ENCODE peak calls at places on chromosomes 16 and 17, in four cellular contexts. O, M, S and E are unnamed samples. For H3K9me3, the result is how much of the 10 kb centered on the place peaks cover.

GRCh38 chr16:30521873-30522641 is 4.3 kb downstream of the ZNF768 start:
- DNase-seq in O (peak), M (peak), S (no peak), E (no peak)

GRCh38 chr17:50871369-50871768 is 5.2 kb upstream of the TOB1 start:
- DNase-seq in O (no peak), M (no peak), S (no peak), E (no peak)

GRCh38 chr17:70919241-70919640 is 749.9 kb downstream of the KCNJ2 start:
- DNase-seq in O (no peak), M (no peak), S (no peak), E (no peak)

GRCh38 chr16:28051486-28051885 is 12.0 kb downstream of the GSG1L start:
- DNase-seq in O (no peak), M (no peak), S (no peak), E (no peak)

GRCh38 chr17:50627782-50628601 is 6.7 kb upstream of the ABCC3 start:
- DNase-seq in O (no peak), M (peak), S (no peak), E (no peak)

GRCh38 chr16:88561485-88562369 is 8.5 kb upstream of the ZC3H18 start:
- DNase-seq in O (peak), M (no peak), S (peak), E (no peak)

GRCh38 chr16:626787-627457 is 3.9 kb upstream of the WFIKKN1 start:
- DNase-seq in O (peak), M (no peak), S (peak), E (peak)

GRCh38 chr16:55264949-55265348 is 59.1 kb upstream of the IRX6 start:
- DNase-seq in O (no peak), M (no peak), S (no peak), E (no peak)

GRCh38 chr16:49601541-49601940 is 227.9 kb downstream of the C16orf78 start:
- DNase-seq in O (no peak), M (peak), S (no peak), E (no peak)

GRCh38 chr16:785563-786535 is 2.3 kb downstream of the RPUSD1 start:
- DNase-seq in O (peak), M (peak), S (peak), E (no peak)

DNA sequence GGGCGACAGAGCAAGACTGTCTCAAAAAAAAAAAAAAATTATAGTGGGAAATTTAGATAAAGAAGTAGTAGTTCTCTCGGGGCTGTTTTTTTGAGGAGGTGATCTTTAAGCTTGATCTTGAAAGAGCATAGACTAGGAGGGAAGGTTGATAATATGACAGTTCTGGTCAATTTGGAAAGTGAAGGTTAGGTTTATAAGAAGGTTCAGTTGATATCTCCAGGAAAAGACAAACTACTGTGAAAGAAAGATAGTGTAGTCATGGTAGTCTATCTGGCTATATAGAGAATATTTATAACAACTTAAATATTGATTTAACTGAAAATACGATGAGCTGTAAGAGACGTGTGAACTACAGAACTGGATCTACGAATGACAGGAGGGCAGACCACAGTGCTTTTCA is 3.1 kb downstream of the ATF7IP2 start:
- DNase-seq in O (no peak), M (no peak), S (no peak), E (no peak)
- H3K9me3 ChIP-seq in O (under half), M (under half), S (under half), E (under half)

GRCh38 chr17:75318211-75318610 is 29.0 kb upstream of the SLC25A19 start:
- DNase-seq in O (no peak), M (no peak), S (no peak), E (no peak)

GRCh38 chr17:75316253-75316652 is 27.0 kb upstream of the SLC25A19 start:
- DNase-seq in O (no peak), M (no peak), S (no peak), E (no peak)

GRCh38 chr17:75317671-75318070 is 28.4 kb upstream of the SLC25A19 start:
- DNase-seq in O (no peak), M (no peak), S (peak), E (no peak)

GRCh38 chr17:75315541-75316243 is 26.5 kb upstream of the SLC25A19 start:
- DNase-seq in O (no peak), M (no peak), S (no peak), E (no peak)

GRCh38 chr17:75313941-75314550 is 24.8 kb upstream of the SLC25A19 start:
- DNase-seq in O (no peak), M (peak), S (no peak), E (no peak)
- H3K27ac ChIP-seq in O (no peak), M (peak), S (no peak), E (no peak)

GRCh38 chr17:36921131-36921851 is 16.0 kb upstream of the LHX1 start:
- DNase-seq in O (peak), M (peak), S (peak), E (peak)

GRCh38 chr17:36920032-36921000 is 17.0 kb upstream of the LHX1 start:
- DNase-seq in O (peak), M (no peak), S (peak), E (no peak)

GRCh38 chr17:36919407-36919968 is 17.8 kb upstream of the LHX1 start:
- DNase-seq in O (no peak), M (no peak), S (no peak), E (no peak)

GRCh38 chr17:36923814-36924221 is 13.5 kb upstream of the LHX1 start:
- DNase-seq in O (no peak), M (no peak), S (no peak), E (no peak)

DNA sequence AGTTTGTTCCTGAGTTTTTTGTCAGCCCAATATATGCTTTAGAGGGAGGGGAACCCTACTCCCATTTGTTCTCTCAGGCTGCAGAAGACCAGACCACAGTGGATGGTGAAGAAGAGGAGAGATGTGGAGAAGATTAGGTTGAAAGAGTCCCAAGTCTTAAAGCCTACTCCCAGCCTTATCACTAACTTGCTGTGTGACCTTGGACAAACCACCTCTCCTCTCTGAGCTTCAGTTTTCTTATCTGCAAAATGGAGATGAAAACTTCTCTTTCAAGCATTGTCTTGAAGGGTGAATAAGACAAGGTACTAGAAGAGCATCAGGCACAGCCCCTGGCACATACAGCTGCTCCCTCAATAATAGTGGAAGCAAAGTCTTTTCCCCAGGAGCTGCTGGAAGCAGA is 15.1 kb upstream of the LHX1 start:
- DNase-seq in O (no peak), M (no peak), S (no peak), E (no peak)
- TF ChIP-seq REST in O (no peak), M (no peak), S (no peak), E (no peak)

GRCh38 chr16:56349711-56350161 is 75.6 kb downstream of the AMFR start:
- DNase-seq in O (no peak), M (no peak), S (no peak), E (no peak)

GRCh38 chr16:56350491-56351405 is 74.6 kb downstream of the AMFR start:
- DNase-seq in O (no peak), M (no peak), S (no peak), E (no peak)

GRCh38 chr16:56347670-56348069 is 77.7 kb downstream of the AMFR start:
- DNase-seq in O (no peak), M (no peak), S (no peak), E (no peak)

GRCh38 chr16:56348168-56349085 is 76.9 kb downstream of the AMFR start:
- DNase-seq in O (no peak), M (no peak), S (no peak), E (no peak)

DNA sequence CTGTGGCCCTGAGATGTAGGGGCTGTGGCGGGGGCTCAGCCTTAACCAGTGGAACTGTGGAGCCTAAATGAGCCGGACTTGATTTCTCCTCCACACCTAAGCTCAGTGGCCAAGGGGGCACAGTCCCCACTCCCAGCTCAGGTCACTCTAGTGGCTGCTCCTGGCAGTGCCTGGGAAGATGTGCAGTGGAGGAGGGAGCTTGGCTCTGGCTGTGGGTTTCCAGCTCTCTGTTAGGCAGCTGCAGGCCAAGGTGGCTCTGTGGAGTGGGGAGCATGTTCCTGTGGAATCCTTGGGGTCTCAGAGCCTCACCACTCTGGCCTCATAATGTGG is 76.3 kb downstream of the AMFR start:
- DNase-seq in O (no peak), M (no peak), S (no peak), E (no peak)
- H3K9me3 ChIP-seq in O (under half), M (under half), S (under half), E (under half)

GRCh38 chr17:64064331-64064730 is 43.9 kb upstream of the ICAM2 start:
- DNase-seq in O (no peak), M (no peak), S (no peak), E (no peak)
- H3K27ac ChIP-seq in O (no peak), M (no peak), S (no peak), E (no peak)

DNA sequence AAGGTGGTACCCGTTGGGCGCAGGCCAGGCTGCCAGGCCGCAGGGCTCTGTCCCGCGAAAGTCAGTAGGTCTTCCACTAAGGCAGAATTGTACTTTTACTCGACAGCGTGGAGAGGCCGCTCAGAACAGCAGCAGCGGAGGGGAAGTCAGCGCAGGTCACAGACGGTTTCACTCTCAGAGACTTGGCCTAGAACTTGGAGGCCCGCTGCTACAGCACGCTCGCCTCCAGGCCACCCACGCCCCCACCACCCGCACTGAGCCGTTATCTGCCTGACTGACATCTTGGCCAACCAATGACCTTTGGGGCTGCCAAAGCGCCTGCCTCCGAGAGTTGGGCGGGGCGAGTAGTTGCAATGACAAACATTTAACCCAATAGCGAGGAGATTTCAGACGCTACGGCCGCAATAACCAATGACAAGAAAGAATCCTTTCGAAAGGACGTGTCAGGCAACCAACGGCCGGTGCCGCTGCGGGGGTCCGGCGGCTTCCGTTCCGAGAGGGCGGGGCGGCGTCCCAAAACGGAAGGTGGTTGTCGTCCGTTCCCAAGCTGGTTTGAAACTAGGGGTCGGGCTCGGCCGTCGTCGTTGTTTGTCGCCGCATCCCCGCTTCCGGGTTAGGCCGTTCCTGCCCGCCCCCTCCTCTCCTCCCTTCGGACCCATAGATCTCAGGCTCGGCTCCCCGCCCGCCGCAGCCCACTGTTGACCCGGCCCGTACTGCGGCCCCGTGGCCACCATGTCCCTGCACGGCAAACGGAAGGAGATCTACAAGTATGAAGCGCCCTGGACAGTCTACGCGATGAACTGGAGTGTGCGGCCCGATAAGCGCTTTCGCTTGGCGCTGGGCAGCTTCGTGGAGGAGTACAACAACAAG is at the start of gene DCAF7:
- DNase-seq in O (peak), M (peak), S (peak), E (peak)
- TF ChIP-seq REST in O (no peak), M (no peak), S (peak), E (no peak)

GRCh38 chr16:35409503-35409902 is 1950.1 kb downstream of the TP53TG3F start:
- DNase-seq in O (no peak), M (no peak), S (no peak), E (no peak)

GRCh38 chr16:35405547-35405946 is 1946.1 kb downstream of the TP53TG3F start:
- DNase-seq in O (no peak), M (no peak), S (no peak), E (no peak)

GRCh38 chr16:35399133-35399532 is 1939.7 kb downstream of the TP53TG3F start:
- DNase-seq in O (no peak), M (no peak), S (no peak), E (no peak)

DNA sequence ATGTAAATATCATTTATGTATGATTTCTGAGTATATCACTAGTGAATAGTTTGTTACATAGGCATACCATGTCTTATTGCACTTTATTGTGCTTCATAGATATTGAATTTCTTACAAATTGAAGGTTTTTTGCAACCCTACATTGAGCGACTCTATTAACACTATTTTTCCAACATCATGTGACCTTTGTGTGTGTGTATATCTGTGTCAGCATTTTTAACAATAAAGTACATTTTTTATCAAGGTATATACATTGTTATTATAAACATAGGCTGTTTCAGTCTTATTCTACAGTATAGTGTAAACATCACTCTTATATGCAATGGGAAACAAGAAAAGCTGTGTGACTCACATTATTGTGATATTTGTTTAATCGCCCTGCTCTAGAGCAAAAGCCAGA is 1944.9 kb downstream of the TP53TG3F start:
- DNase-seq in O (no peak), M (no peak), S (no peak), E (no peak)
- H3K9me3 ChIP-seq in O (under half), M (half or more), S (under half), E (under half)

DNA sequence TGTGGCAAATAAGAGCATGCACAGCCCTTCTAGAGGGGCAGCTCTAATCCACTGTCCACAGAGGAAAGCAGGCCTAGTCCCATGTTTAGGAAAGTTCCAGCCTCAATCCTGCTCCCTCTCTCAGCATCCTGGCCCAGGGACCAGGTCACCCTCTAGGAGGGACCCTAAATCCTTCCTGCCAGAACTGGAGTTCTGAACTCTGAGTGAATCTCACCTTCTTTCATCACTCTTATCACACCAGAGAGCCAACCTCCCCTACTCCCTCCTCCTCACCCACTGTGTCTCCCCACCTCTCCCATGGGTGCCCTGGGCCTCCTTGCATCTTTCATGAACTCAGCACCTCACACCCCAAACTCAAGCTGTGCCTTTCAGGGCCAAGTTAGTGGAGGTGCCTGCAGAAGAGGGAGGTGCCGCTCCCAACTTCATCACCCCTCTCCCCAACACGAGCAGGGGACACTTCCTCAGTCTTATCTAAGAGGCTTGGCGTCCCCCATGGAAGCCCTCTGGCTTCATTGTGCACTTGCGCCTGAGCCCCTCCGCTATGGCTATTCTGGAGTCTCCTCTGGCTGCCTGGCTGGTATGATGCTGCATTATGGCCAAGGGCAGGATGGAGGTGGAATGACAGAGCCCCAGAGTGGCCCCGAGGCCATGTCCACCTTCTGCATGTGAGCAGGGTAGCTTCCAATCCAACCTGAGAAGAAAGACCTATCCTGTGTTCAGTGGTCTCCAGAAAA is 31.7 kb downstream of the PIK3R6 start:
- DNase-seq in O (no peak), M (no peak), S (no peak), E (no peak)
- H3K27ac ChIP-seq in O (no peak), M (no peak), S (no peak), E (no peak)